ENCODE peak calls at places on chromosomes 5 and 9, in six cellular contexts. T is K562, Y is left cardiac atrium, S is NCI-H1930, K is endothelial cell, C is suprapubic skin. G is an unnamed sample.

GRCh38 chr9:4128876-4129275 is 171.0 kb downstream of the GLIS3 start:
- DNase-seq in Y (no peak), K (no peak), C (no peak), T (no peak), S (no peak), G (no peak)

GRCh38 chr5:78286288-78286687 is 8.2 kb downstream of the AP3B1 start:
- DNase-seq in S (no peak), K (no peak), Y (no peak), C (no peak), T (no peak), G (no peak)

GRCh38 chr9:95836072-95836471 is 39.4 kb upstream of the ERCC6L2 start:
- DNase-seq in K (no peak), Y (no peak), S (no peak), C (no peak), T (no peak), G (no peak)

GRCh38 chr9:111961011-111961410 is 64.4 kb downstream of the UGCG start:
- DNase-seq in T (no peak), S (no peak), C (no peak), K (no peak), Y (no peak), G (no peak)

GRCh38 chr9:91217388-91217787 is 144.3 kb downstream of the AUH start:
- DNase-seq in S (no peak), C (no peak), T (no peak), K (no peak), Y (no peak), G (no peak)

GRCh38 chr9:79694676-79695400 is 123.1 kb downstream of the TLE4 start:
- DNase-seq in K (no peak), T (no peak), Y (no peak), C (no peak), S (no peak), G (no peak)

GRCh38 chr9:38529317-38529716 is 91.1 kb downstream of the ANKRD18A start:
- DNase-seq in Y (no peak), K (no peak), C (no peak), T (no peak), S (no peak), G (no peak)

GRCh38 chr5:173281910-173282309 is 46.3 kb downstream of the STC2 start:
- DNase-seq in Y (no peak), S (no peak), T (peak; percentile 39), K (peak; percentile 36), C (no peak), G (no peak)

GRCh38 chr5:163005949-163006348 is 431.4 kb upstream of the CCNG1 start:
- DNase-seq in S (no peak), C (no peak), K (no peak), T (no peak), Y (no peak), G (no peak)

G was measured in left ventricle myocardium superior.